ENCODE peak calls at places on chromosome 17, in four cellular contexts. K is A549, M is HepG2, A is H1. B is an unnamed sample.

GRCh38 chr17:4860651-4861050 is 27.5 kb downstream of the MINK1 start:
- DNase-seq in M (no peak), A (no peak), K (no peak), B (no peak)

GRCh38 chr17:17126131-17127110 is 79.7 kb downstream of the PLD6 start:
- DNase-seq in K (no peak), M (no peak), A (no peak), B (no peak)

GRCh38 chr17:42122371-42123303 is at the start of gene HSPB9:
- DNase-seq in M (no peak), A (peak), K (no peak), B (no peak)

GRCh38 chr17:42675984-42676423 is 790 bp downstream of the PLEKHH3 start:
- DNase-seq in K (peak), A (no peak), M (no peak), B (peak)

GRCh38 chr17:82322526-82323453 is 5.4 kb upstream of the CD7 start:
- DNase-seq in K (no peak), A (no peak), M (no peak), B (no peak)

GRCh38 chr17:69575346-69575761 is 160.9 kb downstream of the MAP2K6 start:
- DNase-seq in A (no peak), K (no peak), M (no peak), B (no peak)

GRCh38 chr17:65487161-65487560 is 74.3 kb downstream of the AXIN2 start:
- DNase-seq in A (no peak), K (no peak), M (no peak), B (no peak)

GRCh38 chr17:12744298-12744697 is 45.0 kb upstream of the ARHGAP44 start:
- DNase-seq in K (no peak), M (no peak), A (no peak), B (no peak)

GRCh38 chr17:60361889-60362288 is 30.0 kb downstream of the USP32 start:
- DNase-seq in K (no peak), M (no peak), A (no peak), B (peak)

GRCh38 chr17:46108550-46109110 is 84.6 kb downstream of the KANSL1 start:
- DNase-seq in M (peak), K (no peak), A (no peak), B (no peak)

GRCh38 chr17:73625975-73626706 is 18.1 kb downstream of the SDK2 start:
- DNase-seq in M (no peak), K (no peak), A (no peak), B (no peak)

GRCh38 chr17:18862011-18862410 is 4.1 kb downstream of the PRPSAP2 start:
- DNase-seq in K (no peak), M (no peak), A (no peak), B (no peak)

GRCh38 chr17:37742114-37742761 is 2.6 kb downstream of the HNF1B start:
- DNase-seq in K (peak), A (no peak), M (no peak), B (no peak)

GRCh38 chr17:81976332-81977210 is 858 bp upstream of the ASPSCR1 start:
- DNase-seq in A (no peak), M (no peak), K (no peak), B (peak)

GRCh38 chr17:83133302-83134121 is 54.1 kb downstream of the METRNL start:
- DNase-seq in A (no peak), K (no peak), M (no peak), B (no peak)

GRCh38 chr17:82126479-82127314 is 28.7 kb upstream of the FASN start:
- DNase-seq in M (no peak), A (no peak), K (no peak), B (no peak)

GRCh38 chr17:34054495-34054894 is 200.6 kb upstream of the CCL2 start:
- DNase-seq in A (no peak), M (no peak), K (no peak), B (no peak)

GRCh38 chr17:60149691-60150582 is at the start of gene CA4:
- DNase-seq in M (no peak), K (peak), A (no peak), B (no peak)

GRCh38 chr17:78241277-78242023 is 10.0 kb downstream of the TMEM235 start:
- DNase-seq in M (peak), K (peak), A (no peak), B (peak)

GRCh38 chr17:77110006-77110374 is 30.8 kb upstream of the SEC14L1 start:
- DNase-seq in K (no peak), A (no peak), M (no peak), B (no peak)

GRCh38 chr17:34378664-34379101 is 15.7 kb upstream of the CCL1 start:
- DNase-seq in K (no peak), A (no peak), M (no peak), B (peak)

GRCh38 chr17:17768415-17769088 is 68.2 kb downstream of the SREBF1 start:
- DNase-seq in K (no peak), M (no peak), A (no peak), B (no peak)

GRCh38 chr17:76922967-76923366 is 54.8 kb downstream of the MGAT5B start:
- DNase-seq in M (no peak), K (no peak), A (no peak), B (no peak)

GRCh38 chr17:54947396-54947795 is 21.1 kb downstream of the COX11 start:
- DNase-seq in M (peak), K (no peak), A (no peak), B (no peak)

GRCh38 chr17:65027305-65027704 is 29.2 kb downstream of the GNA13 start:
- DNase-seq in K (peak), A (peak), M (peak), B (peak)

GRCh38 chr17:72883351-72883750 is 209.1 kb downstream of the SLC39A11 start:
- DNase-seq in M (no peak), K (no peak), A (no peak), B (no peak)

DNA sequence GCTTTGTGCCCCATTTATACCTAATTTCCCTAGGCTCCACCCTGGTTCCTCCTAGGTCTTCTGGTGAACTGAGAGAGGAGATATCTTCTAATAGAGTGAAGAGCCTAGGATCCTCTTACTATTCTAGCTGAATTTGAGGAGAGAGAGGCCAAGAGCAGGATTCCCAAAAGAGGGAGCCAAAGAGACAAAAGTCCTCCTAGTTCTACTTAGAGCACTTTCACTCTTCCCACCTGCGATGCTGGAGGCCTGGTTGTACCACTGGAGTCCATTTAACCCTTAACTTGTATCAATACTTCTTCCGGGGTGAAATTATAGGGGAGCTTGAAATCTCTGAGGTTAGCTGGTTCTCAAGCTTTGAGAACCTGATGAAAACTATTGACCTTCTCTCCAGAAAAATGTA is 3.4 kb upstream of the SSH2 start:
- DNase-seq in M (peak), A (no peak), K (no peak), B (no peak)
- TF ChIP-seq CHD2 in M (no peak), A (no peak), K (no peak), B (no peak)

GRCh38 chr17:20114466-20114865 is 105.3 kb downstream of the SPECC1 start:
- DNase-seq in K (no peak), M (no peak), A (no peak), B (no peak)

GRCh38 chr17:20116683-20117309 is 107.6 kb downstream of the SPECC1 start:
- DNase-seq in A (no peak), K (peak), M (peak), B (peak)

GRCh38 chr17:20121359-20122235 is 112.4 kb downstream of the SPECC1 start:
- DNase-seq in A (peak), M (peak), K (peak), B (peak)

GRCh38 chr17:20120835-20121234 is 111.7 kb downstream of the SPECC1 start:
- DNase-seq in M (no peak), K (no peak), A (no peak), B (no peak)

DNA sequence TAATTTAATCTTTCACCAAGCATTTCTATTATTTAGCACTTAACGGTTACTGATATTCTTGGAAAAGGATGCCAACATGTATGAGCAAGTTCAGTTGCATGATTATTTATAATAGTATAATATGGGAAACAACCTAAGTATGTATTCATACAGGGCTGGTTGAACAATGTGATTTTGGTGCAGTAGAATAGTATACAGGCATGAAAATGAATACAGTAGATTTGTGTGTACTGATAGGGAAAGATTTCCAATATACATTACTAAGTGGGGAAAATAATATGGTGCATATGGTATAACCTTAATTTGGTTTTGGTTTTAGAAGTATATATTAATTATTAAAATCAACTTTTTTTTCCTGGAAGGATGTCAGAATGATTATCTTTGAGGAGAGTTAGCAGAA is 109.1 kb downstream of the SPECC1 start:
- DNase-seq in A (no peak), K (no peak), M (no peak), B (no peak)
- TF ChIP-seq POLR2A in A (no peak), K (no peak), M (no peak), B (no peak)

DNA sequence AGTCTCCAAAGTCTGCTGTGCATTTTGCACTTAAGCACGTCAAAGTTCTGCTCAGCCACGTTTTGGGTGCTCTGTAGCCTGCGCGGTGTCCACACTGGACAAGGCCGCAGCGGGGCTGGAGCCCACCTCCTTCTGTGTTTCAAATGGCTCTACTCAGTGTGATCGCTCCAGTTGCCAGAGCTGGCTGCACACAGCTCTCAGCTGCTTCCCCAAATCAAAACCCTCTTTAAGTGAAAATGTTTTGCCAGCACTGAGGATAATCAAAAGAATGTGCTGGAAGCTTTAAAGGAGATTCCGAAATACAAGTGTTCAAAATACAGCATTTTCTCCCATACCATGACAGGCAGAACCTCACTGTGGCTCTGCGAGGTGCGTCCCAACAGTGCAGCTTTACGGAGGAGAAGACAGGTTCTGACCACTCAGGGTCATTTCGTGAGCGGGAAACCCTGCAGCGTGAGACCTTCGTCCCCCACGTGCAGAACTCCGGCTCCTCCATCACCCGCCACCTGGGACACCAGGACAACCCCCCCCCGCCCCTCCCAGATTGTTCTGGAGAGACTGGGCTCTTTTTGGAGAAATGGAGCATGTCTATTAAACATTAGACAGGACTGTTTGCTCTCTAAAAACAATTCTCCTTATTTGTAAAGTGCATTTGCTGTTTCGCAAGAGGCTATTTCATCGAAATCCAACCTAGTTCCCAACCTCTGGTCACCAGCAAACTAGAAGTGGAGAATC is 16.6 kb downstream of the TBC1D16 start:
- DNase-seq in A (no peak), K (no peak), M (peak), B (no peak)
- TF ChIP-seq MAFK in A (no peak), K (no peak), M (no peak), B (no peak)

GRCh38 chr17:1322014-1322428 is 42.6 kb downstream of the TRARG1 start:
- DNase-seq in K (no peak), M (no peak), A (no peak), B (peak)
- TF ChIP-seq CHD2 in K (no peak), M (no peak), A (no peak), B (no peak)

GRCh38 chr17:58082870-58083490 is at the start of gene DYNLL2:
- DNase-seq in M (peak), K (peak), A (peak), B (peak)
- TF ChIP-seq POLR2A in M (peak), K (peak), A (peak), B (peak)

GRCh38 chr17:71760062-71760720 is 360.6 kb upstream of the SOX9 start:
- DNase-seq in M (no peak), K (no peak), A (no peak), B (no peak)
- TF ChIP-seq MAFK in M (no peak), K (no peak), A (no peak), B (no peak)

DNA sequence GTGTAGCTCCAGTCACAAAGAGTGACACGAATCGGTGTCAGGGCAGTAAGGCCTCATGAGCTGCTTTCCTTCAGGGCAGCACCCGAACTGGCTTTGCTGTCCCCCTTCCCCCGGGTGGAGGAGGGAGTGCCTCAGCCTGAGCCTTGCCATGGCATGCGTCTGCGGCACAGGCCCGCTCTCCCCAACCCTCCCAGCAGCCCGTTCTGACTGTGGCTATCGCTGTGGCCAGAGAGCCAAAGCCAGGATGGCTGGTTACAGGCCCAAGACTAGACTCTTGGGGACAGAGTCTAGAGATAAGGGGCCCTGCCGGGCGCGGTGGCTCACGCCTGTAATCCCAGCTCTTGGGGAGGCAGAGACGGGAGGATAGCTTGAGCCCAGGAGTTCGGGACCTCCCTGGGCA is 25.9 kb downstream of the CLUH start:
- DNase-seq in K (no peak), A (no peak), M (no peak), B (no peak)
- TF ChIP-seq CHD2 in K (no peak), A (no peak), M (no peak), B (no peak)

GRCh38 chr17:8186787-8187516 is 3.0 kb downstream of the BORCS6 start:
- DNase-seq in A (peak), K (peak), M (peak), B (peak)

GRCh38 chr17:8188408-8188839 is 1.6 kb downstream of the BORCS6 start:
- DNase-seq in A (no peak), M (no peak), K (no peak), B (no peak)

GRCh38 chr17:8189041-8189710 is 804 bp downstream of the BORCS6 start:
- DNase-seq in K (no peak), A (no peak), M (no peak), B (no peak)

GRCh38 chr17:8186446-8186786 is 3.6 kb downstream of the BORCS6 start:
- DNase-seq in M (no peak), K (no peak), A (no peak), B (no peak)

GRCh38 chr17:8187517-8188407 is 2.2 kb downstream of the BORCS6 start:
- DNase-seq in M (peak), A (peak), K (peak), B (peak)
- TF ChIP-seq POLR2A in M (peak), A (no peak), K (peak), B (no peak)

B was measured in K562.